ENCODE peak calls at places on chromosomes 2 and 18, in eight cellular contexts. C, Z, W, L, I, S, Y and J are unnamed samples.

GRCh38 chr2:6773007-6773693 is 92.6 kb downstream of the CMPK2 start:
- DNase-seq in I (peak; percentile 21), C (peak; percentile 93), Z (peak; percentile 63), S (peak; percentile 80), L (no peak), W (peak; percentile 52), Y (peak; percentile 78), J (peak; percentile 77)

GRCh38 chr18:435940-436339 is 64.6 kb downstream of the COLEC12 start:
- DNase-seq in W (peak; percentile 61), Z (no peak), L (no peak), I (no peak), S (no peak), C (no peak), Y (no peak), J (no peak)

GRCh38 chr2:224875870-224876269 is 159.7 kb upstream of the CCDC195 start:
- DNase-seq in Y (no peak), S (no peak), Z (peak; percentile 20), I (no peak), L (no peak), C (no peak), W (no peak), J (no peak)

GRCh38 chr2:217261452-217261851 is 401.6 kb upstream of the TNP1 start:
- DNase-seq in Y (no peak), S (no peak), L (no peak), C (no peak), Z (no peak), I (no peak), W (no peak), J (no peak)

GRCh38 chr18:11654736-11655604 is 34.1 kb upstream of the GNAL start:
- DNase-seq in W (peak; percentile 73), S (peak; percentile 75), C (peak; percentile 91), I (no peak), Z (peak; percentile 49), Y (peak; percentile 53), L (no peak), J (peak; percentile 36)

GRCh38 chr2:26477126-26477910 is 606 bp downstream of the OTOF start:
- DNase-seq in Y (no peak), I (no peak), C (peak; percentile 79), W (no peak), S (no peak), Z (no peak), L (no peak), J (no peak)

GRCh38 chr2:192139813-192140212 is 54.9 kb downstream of the TMEFF2 start:
- DNase-seq in W (no peak), L (no peak), Y (no peak), Z (no peak), I (no peak), S (no peak), C (no peak), J (no peak)

GRCh38 chr2:47401789-47402554 is 984 bp upstream of the MSH2 start:
- DNase-seq in L (no peak), S (no peak), C (no peak), Y (no peak), W (no peak), I (no peak), Z (no peak), J (no peak)

GRCh38 chr2:197357986-197358385 is 47.4 kb upstream of the ANKRD44 start:
- DNase-seq in C (no peak), L (no peak), I (no peak), Y (no peak), W (no peak), S (no peak), Z (no peak), J (no peak)

GRCh38 chr18:77114564-77115391 is 17.8 kb downstream of the MBP start:
- DNase-seq in S (peak; percentile 88), Y (no peak), C (no peak), Z (no peak), L (peak; percentile 97), I (peak; percentile 93), W (peak; percentile 92), J (no peak)

GRCh38 chr2:84904151-84904550 is 1.3 kb upstream of the TMSB10 start:
- DNase-seq in Z (no peak), I (no peak), W (no peak), L (no peak), C (no peak), Y (no peak), S (no peak), J (no peak)

GRCh38 chr2:9071032-9071431 is 67.5 kb upstream of the MBOAT2 start:
- DNase-seq in L (no peak), Y (no peak), Z (peak; percentile 18), C (no peak), S (peak; percentile 81), I (peak; percentile 42), W (peak; percentile 85), J (no peak)

GRCh38 chr2:28403388-28403956 is 10.8 kb downstream of the FOSL2 start:
- DNase-seq in Y (no peak), W (no peak), C (no peak), I (no peak), L (no peak), Z (no peak), S (no peak), J (no peak)

GRCh38 chr2:79876430-79876829 is 363.6 kb downstream of the CTNNA2 start:
- DNase-seq in Y (peak; percentile 5), C (peak; percentile 61), W (no peak), I (peak; percentile 15), Z (peak; percentile 3), S (peak; percentile 48), L (no peak), J (no peak)

GRCh38 chr2:201618744-201619654 is 24.3 kb downstream of the TMEM237 start:
- DNase-seq in L (no peak), W (peak; percentile 86), Y (no peak), I (no peak), S (no peak), Z (no peak), C (peak; percentile 39), J (no peak)

GRCh38 chr2:225948903-225949302 is 549.4 kb downstream of the NYAP2 start:
- DNase-seq in S (no peak), C (peak; percentile 16), W (no peak), I (no peak), Z (no peak), L (no peak), Y (no peak), J (no peak)

GRCh38 chr2:240877460-240878340 is 9.1 kb downstream of the AGXT start:
- DNase-seq in I (no peak), S (no peak), C (peak; percentile 64), Y (no peak), W (no peak), L (no peak), Z (no peak), J (no peak)

DNA sequence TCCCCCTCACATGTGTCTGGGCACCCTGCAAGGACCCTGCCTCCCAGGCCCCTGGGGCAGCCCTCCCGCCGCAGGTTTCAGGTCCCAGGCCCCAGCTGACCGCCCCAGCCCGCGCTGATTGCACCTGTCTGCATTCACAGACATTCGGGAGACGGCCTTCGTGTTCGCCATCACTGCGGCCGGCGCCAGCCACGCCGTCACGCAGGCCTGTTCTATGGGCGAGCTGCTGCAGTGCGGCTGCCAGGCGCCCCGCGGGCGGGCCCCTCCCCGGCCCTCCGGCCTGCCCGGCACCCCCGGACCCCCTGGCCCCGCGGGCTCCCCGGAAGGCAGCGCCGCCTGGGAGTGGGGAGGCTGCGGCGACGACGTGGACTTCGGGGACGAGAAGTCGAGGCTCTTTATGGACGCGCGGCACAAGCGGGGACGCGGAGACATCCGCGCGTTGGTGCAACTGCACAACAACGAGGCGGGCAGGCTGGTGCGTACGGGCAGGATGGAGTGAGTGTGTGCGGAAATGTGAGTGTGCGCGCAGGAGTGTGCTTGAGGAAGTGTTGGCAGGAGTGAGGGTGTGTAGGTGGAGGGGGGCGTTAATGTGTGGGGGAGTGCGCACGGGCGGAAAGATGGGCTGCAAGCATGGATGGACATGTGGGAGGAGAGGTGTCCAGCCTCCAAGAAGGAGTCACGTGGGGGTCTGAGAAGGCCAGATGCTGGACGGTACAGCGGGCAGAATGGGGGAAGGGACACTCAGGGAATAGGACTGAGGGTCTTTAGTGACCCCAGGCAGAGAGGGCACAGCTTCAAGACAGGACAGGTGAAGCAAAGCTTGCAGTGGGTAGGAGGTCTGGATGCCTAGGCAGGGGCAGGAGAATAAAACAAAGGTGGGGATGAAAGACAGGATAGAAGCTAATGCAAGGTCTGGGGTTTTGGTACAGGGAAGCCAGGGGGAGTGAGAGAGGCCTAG is 9.0 kb upstream of the WNT10A start:
- DNase-seq in W (no peak), C (peak; percentile 71), S (no peak), L (no peak), I (no peak), Y (no peak), Z (no peak), J (no peak)
- H3K4me3 ChIP-seq in W (no peak overlapping the region), C (no peak overlapping the region), S (no peak overlapping the region), L (no peak overlapping the region), I (no peak overlapping the region), Y (no peak overlapping the region), Z (peak overlapping the region; percentile 32), J (peak overlapping the region; percentile 46)

DNA sequence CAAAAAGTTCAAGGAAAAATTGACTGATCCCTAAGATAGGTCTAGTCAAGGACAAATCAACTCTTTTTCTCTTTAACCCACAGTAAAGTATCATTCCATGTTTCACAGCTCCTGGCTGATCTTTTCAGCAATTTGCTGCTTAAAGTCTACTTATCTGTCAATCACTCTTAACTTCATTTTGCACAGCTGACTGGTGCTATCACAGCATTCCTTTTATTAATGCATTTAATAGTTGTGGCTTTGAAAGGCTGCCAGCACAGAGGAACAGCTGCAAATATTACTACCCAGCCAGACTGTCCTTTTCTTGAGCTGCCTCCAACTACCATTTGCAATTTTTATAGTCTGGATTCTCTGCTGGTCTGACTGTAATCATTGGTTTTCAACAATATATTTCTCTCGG is 303.5 kb downstream of the STK39 start:
- DNase-seq in S (no peak), I (no peak), C (no peak), L (no peak), Z (no peak), Y (no peak), W (peak; percentile 28), J (no peak)
- H3K4me3 ChIP-seq in S (no peak overlapping the region), I (no peak overlapping the region), C (no peak overlapping the region), L (no peak overlapping the region), Z (no peak overlapping the region), Y (no peak overlapping the region), W (no peak overlapping the region), J (no peak overlapping the region)

GRCh38 chr18:33812186-33812585 is 234.2 kb downstream of the ASXL3 start:
- DNase-seq in S (peak; percentile 52), I (no peak), Y (no peak), Z (no peak), W (no peak), C (no peak), L (no peak), J (no peak)

GRCh38 chr18:33818145-33818544 is 240.1 kb downstream of the ASXL3 start:
- DNase-seq in Z (no peak), Y (no peak), I (no peak), C (no peak), W (peak; percentile 34), L (no peak), S (no peak), J (no peak)

GRCh38 chr18:33821503-33821902 is 243.5 kb downstream of the ASXL3 start:
- DNase-seq in S (peak; percentile 18), Z (no peak), L (no peak), I (no peak), W (peak; percentile 86), Y (no peak), C (no peak), J (no peak)

GRCh38 chr18:33820517-33821368 is 242.7 kb downstream of the ASXL3 start:
- DNase-seq in Y (no peak), W (no peak), C (peak; percentile 4), S (no peak), I (no peak), L (no peak), Z (no peak), J (no peak)

GRCh38 chr18:33817096-33817495 is 239.1 kb downstream of the ASXL3 start:
- DNase-seq in I (no peak), Y (no peak), C (no peak), W (peak; percentile 97), L (no peak), S (no peak), Z (no peak), J (no peak)
- H3K4me3 ChIP-seq in I (no peak overlapping the region), Y (no peak overlapping the region), C (no peak overlapping the region), W (no peak overlapping the region), L (no peak overlapping the region), S (no peak overlapping the region), Z (no peak overlapping the region), J (no peak overlapping the region)

GRCh38 chr18:47901624-47902362 is 28.7 kb downstream of the SMAD2 start:
- DNase-seq in W (no peak), C (no peak), I (no peak), S (no peak), L (no peak), Y (peak; percentile 53), Z (peak; percentile 68), J (peak; percentile 38)
- H3K4me3 ChIP-seq in W (no peak overlapping the region), C (no peak overlapping the region), I (no peak overlapping the region), S (no peak overlapping the region), L (no peak overlapping the region), Y (peak overlapping the region; percentile 15), Z (peak overlapping the region; percentile 34), J (no peak overlapping the region)